ENCODE peak calls at places on chromosome 1, in six cellular contexts. L is germinal center, X is skeletal muscle cell, A is NB4, F is transverse colon, Q is left ventricle myocardium superior. E is an unnamed sample.

GRCh38 chr1:216682694-216683243 is 40.5 kb downstream of the ESRRG start:
- DNase-seq in Q (no peak), X (no peak), L (no peak), F (no peak), A (no peak), E (no peak)

GRCh38 chr1:6003568-6004411 is 11.6 kb upstream of the NPHP4 start:
- DNase-seq in F (no peak), A (no peak), X (no peak), Q (peak), L (no peak), E (no peak)

GRCh38 chr1:8137406-8138244 is 111.5 kb upstream of the ERRFI1 start:
- DNase-seq in F (no peak), X (peak), Q (no peak), A (no peak), L (no peak), E (peak)

GRCh38 chr1:225694151-225694603 is 41.3 kb upstream of the ENAH start:
- DNase-seq in F (no peak), A (no peak), Q (peak), X (no peak), L (no peak), E (no peak)

GRCh38 chr1:224317383-224318045 is 12.5 kb downstream of the NVL start:
- DNase-seq in L (no peak), X (no peak), A (no peak), Q (no peak), F (no peak), E (no peak)

GRCh38 chr1:182601416-182601786 is 2.8 kb downstream of the RGS16 start:
- DNase-seq in F (peak), L (peak), A (peak), X (no peak), Q (peak), E (peak)

GRCh38 chr1:28510350-28511223 is 4.7 kb downstream of the RCC1 start:
- DNase-seq in Q (no peak), X (no peak), L (no peak), F (no peak), A (peak), E (peak)

GRCh38 chr1:41312991-41313645 is 48.1 kb upstream of the FOXO6 start:
- DNase-seq in L (no peak), F (no peak), A (no peak), X (no peak), Q (no peak), E (no peak)

GRCh38 chr1:89757532-89757931 is 63.3 kb upstream of the LRRC8D start:
- DNase-seq in Q (peak), X (no peak), A (peak), L (no peak), F (no peak), E (peak)

GRCh38 chr1:100322436-100323211 is 29.7 kb upstream of the CDC14A start:
- DNase-seq in L (no peak), A (no peak), Q (no peak), F (no peak), X (peak), E (no peak)

GRCh38 chr1:116769561-116769977 is 15.3 kb downstream of the CD2 start:
- DNase-seq in F (peak), A (peak), Q (no peak), L (no peak), X (peak), E (no peak)

GRCh38 chr1:109361114-109361513 is 36.6 kb downstream of the SORT1 start:
- DNase-seq in L (no peak), Q (no peak), F (no peak), X (no peak), A (peak), E (no peak)

GRCh38 chr1:184272178-184272866 is 114.5 kb upstream of the C1orf21 start:
- DNase-seq in A (no peak), Q (no peak), L (no peak), F (no peak), X (no peak), E (no peak)

GRCh38 chr1:15287035-15287434 is 40.0 kb downstream of the FHAD1 start:
- DNase-seq in Q (no peak), A (no peak), L (no peak), F (no peak), X (no peak), E (no peak)

GRCh38 chr1:47469910-47470309 is 32.1 kb downstream of the FOXD2 start:
- DNase-seq in X (no peak), A (no peak), F (no peak), L (no peak), Q (no peak), E (no peak)

GRCh38 chr1:229617351-229618100 is 8.4 kb downstream of the TAF5L start:
- DNase-seq in F (no peak), Q (no peak), L (no peak), A (no peak), X (no peak), E (no peak)

GRCh38 chr1:200738733-200739498 is at the start of gene CAMSAP2:
- DNase-seq in Q (peak), L (peak), A (peak), X (peak), F (peak), E (peak)

GRCh38 chr1:234976880-234977680 is 151.6 kb downstream of the TOMM20 start:
- DNase-seq in L (no peak), X (no peak), Q (no peak), A (peak), F (no peak), E (no peak)

GRCh38 chr1:201597551-201598230 is 58.8 kb downstream of the NAV1 start:
- DNase-seq in Q (peak), F (peak), X (no peak), L (no peak), A (no peak), E (peak)

GRCh38 chr1:14057640-14058039 is 357.7 kb downstream of the PRDM2 start:
- DNase-seq in L (no peak), Q (no peak), A (no peak), F (no peak), X (no peak), E (no peak)